ENCODE peak calls at places on chromosomes 6 and 20, in nine cellular contexts. One of them, this sample, is unnamed.

GRCh38 chr6:159969204-159969912 is 476 bp downstream of the IGF2R start:
- DNase-seq in MV-4-11: no peak
- DNase-seq in activated T-helper 1 cell treated with anti-CD3 and anti-CD28 coated beads, Interleukin-2, amount 50 U/mL, for 16 hours: no peak
- DNase-seq in BJ: no peak
- DNase-seq in lower leg skin: peak
- DNase-seq in breast epithelium: no peak
- DNase-seq in stimulated activated CD8-positive, alpha-beta memory T cell treated with anti-CD3 and anti-CD28 coated beads, Interleukin-7, amount 100 ng/mL, for 4 hours: no peak
- DNase-seq in HFFc6: peak
- DNase-seq in left lung: peak
- DNase-seq in this sample: no peak

GRCh38 chr6:170004585-170005210 is 253.3 kb downstream of the ERMARD start:
- DNase-seq in stimulated activated CD8-positive, alpha-beta memory T cell treated with anti-CD3 and anti-CD28 coated beads, Interleukin-7, amount 100 ng/mL, for 4 hours: no peak
- DNase-seq in breast epithelium: no peak
- DNase-seq in HFFc6: no peak
- DNase-seq in left lung: no peak
- DNase-seq in lower leg skin: no peak
- DNase-seq in activated T-helper 1 cell treated with anti-CD3 and anti-CD28 coated beads, Interleukin-2, amount 50 U/mL, for 16 hours: no peak
- DNase-seq in BJ: no peak
- DNase-seq in MV-4-11: no peak
- DNase-seq in this sample: no peak

GRCh38 chr6:152117156-152118129 is 310.0 kb downstream of the ESR1 start:
- DNase-seq in breast epithelium: no peak
- DNase-seq in stimulated activated CD8-positive, alpha-beta memory T cell treated with anti-CD3 and anti-CD28 coated beads, Interleukin-7, amount 100 ng/mL, for 4 hours: no peak
- DNase-seq in HFFc6: no peak
- DNase-seq in BJ: no peak
- DNase-seq in left lung: no peak
- DNase-seq in lower leg skin: no peak
- DNase-seq in MV-4-11: no peak
- DNase-seq in activated T-helper 1 cell treated with anti-CD3 and anti-CD28 coated beads, Interleukin-2, amount 50 U/mL, for 16 hours: no peak
- DNase-seq in this sample: no peak

GRCh38 chr6:99347804-99348203 is 1.7 kb downstream of the FAXC start:
- DNase-seq in left lung: no peak
- DNase-seq in HFFc6: no peak
- DNase-seq in breast epithelium: no peak
- DNase-seq in activated T-helper 1 cell treated with anti-CD3 and anti-CD28 coated beads, Interleukin-2, amount 50 U/mL, for 16 hours: no peak
- DNase-seq in MV-4-11: no peak
- DNase-seq in lower leg skin: no peak
- DNase-seq in BJ: no peak
- DNase-seq in stimulated activated CD8-positive, alpha-beta memory T cell treated with anti-CD3 and anti-CD28 coated beads, Interleukin-7, amount 100 ng/mL, for 4 hours: no peak
- DNase-seq in this sample: no peak

GRCh38 chr6:34904990-34905613 is 16.0 kb downstream of the ANKS1A start:
- DNase-seq in MV-4-11: peak
- DNase-seq in left lung: no peak
- DNase-seq in BJ: no peak
- DNase-seq in HFFc6: no peak
- DNase-seq in breast epithelium: no peak
- DNase-seq in activated T-helper 1 cell treated with anti-CD3 and anti-CD28 coated beads, Interleukin-2, amount 50 U/mL, for 16 hours: no peak
- DNase-seq in stimulated activated CD8-positive, alpha-beta memory T cell treated with anti-CD3 and anti-CD28 coated beads, Interleukin-7, amount 100 ng/mL, for 4 hours: no peak
- DNase-seq in lower leg skin: no peak
- DNase-seq in this sample: no peak

GRCh38 chr6:26328265-26328844 is 36.6 kb upstream of the BTN3A2 start:
- DNase-seq in HFFc6: no peak
- DNase-seq in MV-4-11: no peak
- DNase-seq in BJ: no peak
- DNase-seq in breast epithelium: no peak
- DNase-seq in lower leg skin: no peak
- DNase-seq in activated T-helper 1 cell treated with anti-CD3 and anti-CD28 coated beads, Interleukin-2, amount 50 U/mL, for 16 hours: no peak
- DNase-seq in left lung: no peak
- DNase-seq in stimulated activated CD8-positive, alpha-beta memory T cell treated with anti-CD3 and anti-CD28 coated beads, Interleukin-7, amount 100 ng/mL, for 4 hours: no peak
- DNase-seq in this sample: no peak

GRCh38 chr20:53774487-53775203 is 181.0 kb upstream of the ZNF217 start:
- DNase-seq in breast epithelium: no peak
- DNase-seq in MV-4-11: no peak
- DNase-seq in activated T-helper 1 cell treated with anti-CD3 and anti-CD28 coated beads, Interleukin-2, amount 50 U/mL, for 16 hours: no peak
- DNase-seq in BJ: peak
- DNase-seq in lower leg skin: no peak
- DNase-seq in left lung: no peak
- DNase-seq in HFFc6: peak
- DNase-seq in stimulated activated CD8-positive, alpha-beta memory T cell treated with anti-CD3 and anti-CD28 coated beads, Interleukin-7, amount 100 ng/mL, for 4 hours: no peak
- DNase-seq in this sample: no peak

GRCh38 chr20:58890454-58891075 is 38.0 kb downstream of the GNAS start:
- DNase-seq in MV-4-11: peak
- DNase-seq in lower leg skin: peak
- DNase-seq in HFFc6: peak
- DNase-seq in stimulated activated CD8-positive, alpha-beta memory T cell treated with anti-CD3 and anti-CD28 coated beads, Interleukin-7, amount 100 ng/mL, for 4 hours: peak
- DNase-seq in left lung: peak
- DNase-seq in breast epithelium: peak
- DNase-seq in BJ: no peak
- DNase-seq in activated T-helper 1 cell treated with anti-CD3 and anti-CD28 coated beads, Interleukin-2, amount 50 U/mL, for 16 hours: peak
- DNase-seq in this sample: peak

GRCh38 chr6:91645811-91646210 is 1058.9 kb upstream of the MAP3K7 start:
- DNase-seq in activated T-helper 1 cell treated with anti-CD3 and anti-CD28 coated beads, Interleukin-2, amount 50 U/mL, for 16 hours: no peak
- DNase-seq in BJ: no peak
- DNase-seq in HFFc6: no peak
- DNase-seq in breast epithelium: no peak
- DNase-seq in lower leg skin: no peak
- DNase-seq in stimulated activated CD8-positive, alpha-beta memory T cell treated with anti-CD3 and anti-CD28 coated beads, Interleukin-7, amount 100 ng/mL, for 4 hours: no peak
- DNase-seq in left lung: no peak
- DNase-seq in MV-4-11: no peak
- DNase-seq in this sample: no peak

GRCh38 chr6:79438015-79438414 is 99.2 kb downstream of the LCA5 start:
- DNase-seq in activated T-helper 1 cell treated with anti-CD3 and anti-CD28 coated beads, Interleukin-2, amount 50 U/mL, for 16 hours: no peak
- DNase-seq in HFFc6: no peak
- DNase-seq in lower leg skin: no peak
- DNase-seq in BJ: no peak
- DNase-seq in breast epithelium: no peak
- DNase-seq in MV-4-11: no peak
- DNase-seq in left lung: no peak
- DNase-seq in stimulated activated CD8-positive, alpha-beta memory T cell treated with anti-CD3 and anti-CD28 coated beads, Interleukin-7, amount 100 ng/mL, for 4 hours: no peak
- DNase-seq in this sample: no peak

GRCh38 chr6:1952726-1953360 is 292.6 kb downstream of the GMDS start:
- DNase-seq in breast epithelium: no peak
- DNase-seq in MV-4-11: no peak
- DNase-seq in HFFc6: peak
- DNase-seq in BJ: peak
- DNase-seq in activated T-helper 1 cell treated with anti-CD3 and anti-CD28 coated beads, Interleukin-2, amount 50 U/mL, for 16 hours: no peak
- DNase-seq in stimulated activated CD8-positive, alpha-beta memory T cell treated with anti-CD3 and anti-CD28 coated beads, Interleukin-7, amount 100 ng/mL, for 4 hours: no peak
- DNase-seq in left lung: no peak
- DNase-seq in lower leg skin: no peak
- DNase-seq in this sample: no peak

GRCh38 chr6:136761227-136761922 is 30.9 kb downstream of the MAP3K5 start:
- DNase-seq in MV-4-11: no peak
- DNase-seq in HFFc6: peak
- DNase-seq in BJ: no peak
- DNase-seq in activated T-helper 1 cell treated with anti-CD3 and anti-CD28 coated beads, Interleukin-2, amount 50 U/mL, for 16 hours: no peak
- DNase-seq in lower leg skin: no peak
- DNase-seq in left lung: no peak
- DNase-seq in stimulated activated CD8-positive, alpha-beta memory T cell treated with anti-CD3 and anti-CD28 coated beads, Interleukin-7, amount 100 ng/mL, for 4 hours: no peak
- DNase-seq in breast epithelium: peak
- DNase-seq in this sample: no peak

GRCh38 chr6:108951351-108951953 is 103.2 kb downstream of the ARMC2 start:
- DNase-seq in lower leg skin: no peak
- DNase-seq in BJ: no peak
- DNase-seq in activated T-helper 1 cell treated with anti-CD3 and anti-CD28 coated beads, Interleukin-2, amount 50 U/mL, for 16 hours: no peak
- DNase-seq in HFFc6: no peak
- DNase-seq in left lung: no peak
- DNase-seq in stimulated activated CD8-positive, alpha-beta memory T cell treated with anti-CD3 and anti-CD28 coated beads, Interleukin-7, amount 100 ng/mL, for 4 hours: no peak
- DNase-seq in MV-4-11: no peak
- DNase-seq in breast epithelium: peak
- DNase-seq in this sample: no peak

GRCh38 chr6:33613794-33614166 is 7.3 kb upstream of the ITPR3 start:
- DNase-seq in breast epithelium: no peak
- DNase-seq in lower leg skin: no peak
- DNase-seq in left lung: no peak
- DNase-seq in activated T-helper 1 cell treated with anti-CD3 and anti-CD28 coated beads, Interleukin-2, amount 50 U/mL, for 16 hours: no peak
- DNase-seq in HFFc6: peak
- DNase-seq in MV-4-11: no peak
- DNase-seq in stimulated activated CD8-positive, alpha-beta memory T cell treated with anti-CD3 and anti-CD28 coated beads, Interleukin-7, amount 100 ng/mL, for 4 hours: no peak
- DNase-seq in BJ: no peak
- DNase-seq in this sample: no peak

GRCh38 chr20:59007758-59008511 is 881 bp upstream of the CTSZ start:
- DNase-seq in breast epithelium: no peak
- DNase-seq in stimulated activated CD8-positive, alpha-beta memory T cell treated with anti-CD3 and anti-CD28 coated beads, Interleukin-7, amount 100 ng/mL, for 4 hours: no peak
- DNase-seq in left lung: peak
- DNase-seq in activated T-helper 1 cell treated with anti-CD3 and anti-CD28 coated beads, Interleukin-2, amount 50 U/mL, for 16 hours: no peak
- DNase-seq in BJ: no peak
- DNase-seq in HFFc6: no peak
- DNase-seq in lower leg skin: peak
- DNase-seq in MV-4-11: peak
- DNase-seq in this sample: no peak

GRCh38 chr6:38583523-38583922 is 56.2 kb downstream of the BTBD9 start:
- DNase-seq in stimulated activated CD8-positive, alpha-beta memory T cell treated with anti-CD3 and anti-CD28 coated beads, Interleukin-7, amount 100 ng/mL, for 4 hours: no peak
- DNase-seq in breast epithelium: no peak
- DNase-seq in left lung: no peak
- DNase-seq in HFFc6: no peak
- DNase-seq in activated T-helper 1 cell treated with anti-CD3 and anti-CD28 coated beads, Interleukin-2, amount 50 U/mL, for 16 hours: no peak
- DNase-seq in MV-4-11: no peak
- DNase-seq in BJ: no peak
- DNase-seq in lower leg skin: no peak
- DNase-seq in this sample: no peak

GRCh38 chr20:33733654-33734576 is 2.1 kb downstream of the ZNF341 start:
- DNase-seq in left lung: no peak
- DNase-seq in activated T-helper 1 cell treated with anti-CD3 and anti-CD28 coated beads, Interleukin-2, amount 50 U/mL, for 16 hours: no peak
- DNase-seq in BJ: peak
- DNase-seq in MV-4-11: peak
- DNase-seq in stimulated activated CD8-positive, alpha-beta memory T cell treated with anti-CD3 and anti-CD28 coated beads, Interleukin-7, amount 100 ng/mL, for 4 hours: no peak
- DNase-seq in HFFc6: peak
- DNase-seq in breast epithelium: peak
- DNase-seq in lower leg skin: no peak
- DNase-seq in this sample: no peak

GRCh38 chr6:86712039-86712438 is 225.3 kb upstream of the HTR1E start:
- DNase-seq in breast epithelium: no peak
- DNase-seq in left lung: no peak
- DNase-seq in activated T-helper 1 cell treated with anti-CD3 and anti-CD28 coated beads, Interleukin-2, amount 50 U/mL, for 16 hours: no peak
- DNase-seq in MV-4-11: no peak
- DNase-seq in HFFc6: no peak
- DNase-seq in lower leg skin: no peak
- DNase-seq in stimulated activated CD8-positive, alpha-beta memory T cell treated with anti-CD3 and anti-CD28 coated beads, Interleukin-7, amount 100 ng/mL, for 4 hours: no peak
- DNase-seq in BJ: no peak
- DNase-seq in this sample: no peak

GRCh38 chr6:87700729-87701675 is 1.0 kb downstream of the AKIRIN2 start:
- DNase-seq in lower leg skin: peak
- DNase-seq in HFFc6: peak
- DNase-seq in MV-4-11: peak
- DNase-seq in breast epithelium: peak
- DNase-seq in stimulated activated CD8-positive, alpha-beta memory T cell treated with anti-CD3 and anti-CD28 coated beads, Interleukin-7, amount 100 ng/mL, for 4 hours: peak
- DNase-seq in BJ: no peak
- DNase-seq in left lung: peak
- DNase-seq in activated T-helper 1 cell treated with anti-CD3 and anti-CD28 coated beads, Interleukin-2, amount 50 U/mL, for 16 hours: peak
- DNase-seq in this sample: no peak

GRCh38 chr6:73585566-73586415 is 65.0 kb upstream of the EEF1A1 start:
- DNase-seq in activated T-helper 1 cell treated with anti-CD3 and anti-CD28 coated beads, Interleukin-2, amount 50 U/mL, for 16 hours: no peak
- DNase-seq in lower leg skin: no peak
- DNase-seq in left lung: no peak
- DNase-seq in stimulated activated CD8-positive, alpha-beta memory T cell treated with anti-CD3 and anti-CD28 coated beads, Interleukin-7, amount 100 ng/mL, for 4 hours: peak
- DNase-seq in BJ: peak
- DNase-seq in breast epithelium: peak
- DNase-seq in HFFc6: peak
- DNase-seq in MV-4-11: peak
- DNase-seq in this sample: no peak

GRCh38 chr6:46850781-46851180 is 57.6 kb downstream of the MEP1A start:
- DNase-seq in left lung: no peak
- DNase-seq in MV-4-11: peak
- DNase-seq in lower leg skin: no peak
- DNase-seq in BJ: peak
- DNase-seq in stimulated activated CD8-positive, alpha-beta memory T cell treated with anti-CD3 and anti-CD28 coated beads, Interleukin-7, amount 100 ng/mL, for 4 hours: no peak
- DNase-seq in activated T-helper 1 cell treated with anti-CD3 and anti-CD28 coated beads, Interleukin-2, amount 50 U/mL, for 16 hours: no peak
- DNase-seq in HFFc6: no peak
- DNase-seq in breast epithelium: no peak
- DNase-seq in this sample: no peak

GRCh38 chr20:61424628-61425420 is 172.8 kb downstream of the CDH4 start:
- DNase-seq in left lung: no peak
- DNase-seq in breast epithelium: no peak
- DNase-seq in stimulated activated CD8-positive, alpha-beta memory T cell treated with anti-CD3 and anti-CD28 coated beads, Interleukin-7, amount 100 ng/mL, for 4 hours: no peak
- DNase-seq in HFFc6: no peak
- DNase-seq in activated T-helper 1 cell treated with anti-CD3 and anti-CD28 coated beads, Interleukin-2, amount 50 U/mL, for 16 hours: no peak
- DNase-seq in MV-4-11: no peak
- DNase-seq in BJ: no peak
- DNase-seq in lower leg skin: no peak
- DNase-seq in this sample: no peak

GRCh38 chr20:44549123-44549522 is 27.3 kb upstream of the SERINC3 start:
- DNase-seq in activated T-helper 1 cell treated with anti-CD3 and anti-CD28 coated beads, Interleukin-2, amount 50 U/mL, for 16 hours: no peak
- DNase-seq in HFFc6: no peak
- DNase-seq in BJ: no peak
- DNase-seq in left lung: no peak
- DNase-seq in breast epithelium: no peak
- DNase-seq in MV-4-11: no peak
- DNase-seq in lower leg skin: no peak
- DNase-seq in stimulated activated CD8-positive, alpha-beta memory T cell treated with anti-CD3 and anti-CD28 coated beads, Interleukin-7, amount 100 ng/mL, for 4 hours: no peak
- DNase-seq in this sample: no peak

GRCh38 chr6:75483136-75483952 is 10.3 kb downstream of the FILIP1 start:
- DNase-seq in left lung: no peak
- DNase-seq in activated T-helper 1 cell treated with anti-CD3 and anti-CD28 coated beads, Interleukin-2, amount 50 U/mL, for 16 hours: no peak
- DNase-seq in HFFc6: no peak
- DNase-seq in MV-4-11: no peak
- DNase-seq in stimulated activated CD8-positive, alpha-beta memory T cell treated with anti-CD3 and anti-CD28 coated beads, Interleukin-7, amount 100 ng/mL, for 4 hours: no peak
- DNase-seq in BJ: no peak
- DNase-seq in lower leg skin: no peak
- DNase-seq in breast epithelium: no peak
- DNase-seq in this sample: no peak

GRCh38 chr6:105087571-105088211 is 92.1 kb downstream of the POPDC3 start:
- DNase-seq in HFFc6: peak
- DNase-seq in breast epithelium: no peak
- DNase-seq in MV-4-11: peak
- DNase-seq in activated T-helper 1 cell treated with anti-CD3 and anti-CD28 coated beads, Interleukin-2, amount 50 U/mL, for 16 hours: no peak
- DNase-seq in BJ: no peak
- DNase-seq in stimulated activated CD8-positive, alpha-beta memory T cell treated with anti-CD3 and anti-CD28 coated beads, Interleukin-7, amount 100 ng/mL, for 4 hours: no peak
- DNase-seq in lower leg skin: no peak
- DNase-seq in left lung: no peak
- DNase-seq in this sample: no peak

GRCh38 chr6:118896339-118897136 is 2.6 kb downstream of the ASF1A start:
- DNase-seq in left lung: no peak
- DNase-seq in BJ: no peak
- DNase-seq in HFFc6: peak
- DNase-seq in MV-4-11: peak
- DNase-seq in activated T-helper 1 cell treated with anti-CD3 and anti-CD28 coated beads, Interleukin-2, amount 50 U/mL, for 16 hours: no peak
- DNase-seq in breast epithelium: no peak
- DNase-seq in stimulated activated CD8-positive, alpha-beta memory T cell treated with anti-CD3 and anti-CD28 coated beads, Interleukin-7, amount 100 ng/mL, for 4 hours: no peak
- DNase-seq in lower leg skin: no peak
- DNase-seq in this sample: no peak

GRCh38 chr6:147759088-147759487 is 250.6 kb downstream of the SAMD5 start:
- DNase-seq in HFFc6: no peak
- DNase-seq in left lung: no peak
- DNase-seq in BJ: peak
- DNase-seq in MV-4-11: peak
- DNase-seq in lower leg skin: no peak
- DNase-seq in activated T-helper 1 cell treated with anti-CD3 and anti-CD28 coated beads, Interleukin-2, amount 50 U/mL, for 16 hours: no peak
- DNase-seq in stimulated activated CD8-positive, alpha-beta memory T cell treated with anti-CD3 and anti-CD28 coated beads, Interleukin-7, amount 100 ng/mL, for 4 hours: no peak
- DNase-seq in breast epithelium: no peak
- DNase-seq in this sample: no peak

GRCh38 chr20:20713244-20713765 is 861 bp upstream of the RALGAPA2 start:
- DNase-seq in breast epithelium: no peak
- DNase-seq in stimulated activated CD8-positive, alpha-beta memory T cell treated with anti-CD3 and anti-CD28 coated beads, Interleukin-7, amount 100 ng/mL, for 4 hours: no peak
- DNase-seq in lower leg skin: no peak
- DNase-seq in HFFc6: no peak
- DNase-seq in MV-4-11: peak
- DNase-seq in left lung: no peak
- DNase-seq in BJ: no peak
- DNase-seq in activated T-helper 1 cell treated with anti-CD3 and anti-CD28 coated beads, Interleukin-2, amount 50 U/mL, for 16 hours: no peak
- DNase-seq in this sample: no peak

This sample was measured in activated gamma-delta T cell treated with anti-CD3 and anti-CD28 coated beads, Interleukin-2, amount 50 U/mL, for 16 hours.